ENCODE peak calls at places on chromosomes 1 and 21, in ten cellular contexts. P, G, H, D, U, C, K, V, W and J are unnamed samples.

GRCh38 chr1:27601321-27601770 is 2.6 kb downstream of the AHDC1 start:
- DNase-seq in P (no peak), G (no peak), H (no peak), D (no peak), U (no peak), C (no peak), K (no peak), V (no peak), W (no peak), J (no peak)

GRCh38 chr1:24743404-24744211 is 1.6 kb upstream of the CLIC4 start:
- DNase-seq in P (no peak), G (no peak), H (no peak), D (no peak), U (no peak), C (no peak), K (no peak), V (peak; percentile 80), W (no peak), J (no peak)

GRCh38 chr1:59150537-59151386 is 146.1 kb upstream of the FGGY start:
- DNase-seq in P (no peak), G (no peak), H (peak; percentile 9), D (peak; percentile 6), U (no peak), C (no peak), K (no peak), V (peak; percentile 99), W (no peak), J (peak; percentile 39)

GRCh38 chr21:43645414-43645891 is 13.8 kb downstream of the HSF2BP start:
- DNase-seq in P (no peak), G (no peak), H (peak; percentile 39), D (no peak), U (no peak), C (no peak), K (peak; percentile 38), V (peak; percentile 91), W (no peak), J (no peak)

GRCh38 chr1:16083486-16083885 is 10.0 kb upstream of the FAM131C start:
- DNase-seq in P (no peak), G (no peak), H (no peak), D (no peak), U (no peak), C (no peak), K (no peak), V (no peak), W (no peak), J (no peak)

GRCh38 chr1:165928075-165928731 is 100.8 kb downstream of the UCK2 start:
- DNase-seq in P (no peak), G (peak; percentile 35), H (peak; percentile 70), D (peak; percentile 53), U (peak; percentile 6), C (no peak), K (peak; percentile 10), V (peak; percentile 57), W (no peak), J (peak; percentile 67)

GRCh38 chr1:171794085-171794484 is 12.6 kb downstream of the METTL13 start:
- DNase-seq in P (no peak), G (no peak), H (peak; percentile 73), D (peak; percentile 53), U (no peak), C (no peak), K (no peak), V (peak; percentile 12), W (no peak), J (no peak)

GRCh38 chr1:36207339-36207738 is 16.9 kb upstream of the THRAP3 start:
- DNase-seq in P (no peak), G (no peak), H (no peak), D (no peak), U (no peak), C (no peak), K (no peak), V (peak; percentile 92), W (no peak), J (peak; percentile 40)

GRCh38 chr1:96538001-96538649 is 183.5 kb upstream of the PTBP2 start:
- DNase-seq in P (no peak), G (no peak), H (no peak), D (no peak), U (no peak), C (no peak), K (peak; percentile 70), V (peak; percentile 95), W (no peak), J (no peak)

GRCh38 chr1:31335007-31335406 is 37.9 kb downstream of the FABP3 start:
- DNase-seq in P (no peak), G (no peak), H (no peak), D (no peak), U (no peak), C (no peak), K (peak; percentile 82), V (peak; percentile 68), W (no peak), J (no peak)

GRCh38 chr1:54564312-54565112 is 16.5 kb downstream of the ACOT11 start:
- DNase-seq in P (no peak), G (no peak), H (no peak), D (no peak), U (no peak), C (no peak), K (no peak), V (no peak), W (no peak), J (no peak)

GRCh38 chr1:20588634-20589225 is at the start of gene CDA:
- DNase-seq in P (no peak), G (no peak), H (no peak), D (no peak), U (no peak), C (no peak), K (no peak), V (no peak), W (no peak), J (no peak)